ENCODE peak calls at places on chromosomes 4 and X, in five cellular contexts. X is K562, F is WTC11, J is HepG2, O is GM12878. W is an unnamed sample.

GRCh38 chrX:118726887-118727685 is at the start of gene IL13RA1:
- DNase-seq in X (peak), F (peak), J (peak), O (no peak), W (peak)

GRCh38 chr4:7938513-7939376 is 916 bp downstream of the AFAP1 start:
- DNase-seq in X (no peak), F (peak), J (no peak), O (no peak), W (no peak)

GRCh38 chr4:160026720-160027119 is 923.8 kb downstream of the RAPGEF2 start:
- DNase-seq in X (no peak), F (peak), J (no peak), O (no peak), W (no peak)

GRCh38 chrX:7159132-7159861 is 11.3 kb upstream of the PUDP start:
- DNase-seq in X (no peak), F (no peak), J (no peak), O (no peak), W (no peak)

GRCh38 chr4:82969414-82969813 is 41.2 kb downstream of the LIN54 start:
- DNase-seq in X (no peak), F (no peak), J (no peak), O (no peak), W (no peak)

GRCh38 chr4:88320780-88321373 is 36.5 kb upstream of the PPM1K start:
- DNase-seq in X (no peak), F (no peak), J (no peak), O (peak), W (peak)

GRCh38 chr4:118869808-118870342 is 18.8 kb upstream of the SYNPO2 start:
- DNase-seq in X (no peak), F (no peak), J (no peak), O (no peak), W (no peak)

GRCh38 chr4:106063009-106063408 is 167.7 kb downstream of the NPNT start:
- DNase-seq in X (no peak), F (no peak), J (no peak), O (no peak), W (no peak)

GRCh38 chrX:105098201-105098600 is 122.3 kb downstream of the TEX13A start:
- DNase-seq in X (no peak), F (no peak), J (no peak), O (no peak), W (no peak)

GRCh38 chr4:117783716-117784115 is 250.6 kb upstream of the NDST3 start:
- DNase-seq in X (no peak), F (no peak), J (no peak), O (no peak), W (no peak)

GRCh38 chr4:187464561-187464960 is 531.0 kb upstream of the ZFP42 start:
- DNase-seq in X (no peak), F (no peak), J (no peak), O (no peak), W (no peak)

GRCh38 chrX:46260502-46260901 is 284.7 kb downstream of the ZNF674 start:
- DNase-seq in X (no peak), F (no peak), J (no peak), O (no peak), W (no peak)

GRCh38 chrX:2391869-2392606 is 108.7 kb downstream of the DHRSX start:
- DNase-seq in X (no peak), F (peak), J (peak), O (no peak), W (peak)

GRCh38 chr4:4658051-4658450 is 116.2 kb upstream of the STX18 start:
- DNase-seq in X (no peak), F (no peak), J (no peak), O (no peak), W (no peak)

GRCh38 chr4:159358226-159358625 is 255.3 kb downstream of the RAPGEF2 start:
- DNase-seq in X (no peak), F (no peak), J (no peak), O (no peak), W (no peak)

GRCh38 chr4:4606321-4606720 is 64.5 kb upstream of the STX18 start:
- DNase-seq in X (peak), F (no peak), J (no peak), O (no peak), W (no peak)

GRCh38 chr4:90546114-90546513 is 418.9 kb downstream of the CCSER1 start:
- DNase-seq in X (no peak), F (no peak), J (no peak), O (no peak), W (no peak)

GRCh38 chrX:46662188-46662587 is 88.6 kb downstream of the CHST7 start:
- DNase-seq in X (no peak), F (no peak), J (no peak), O (no peak), W (no peak)

GRCh38 chr4:168683595-168683994 is 186.7 kb downstream of the PALLD start:
- DNase-seq in X (no peak), F (no peak), J (no peak), O (no peak), W (no peak)

GRCh38 chr4:85498068-85498733 is 23.3 kb downstream of the ARHGAP24 start:
- DNase-seq in X (no peak), F (no peak), J (no peak), O (peak), W (no peak)

DNA sequence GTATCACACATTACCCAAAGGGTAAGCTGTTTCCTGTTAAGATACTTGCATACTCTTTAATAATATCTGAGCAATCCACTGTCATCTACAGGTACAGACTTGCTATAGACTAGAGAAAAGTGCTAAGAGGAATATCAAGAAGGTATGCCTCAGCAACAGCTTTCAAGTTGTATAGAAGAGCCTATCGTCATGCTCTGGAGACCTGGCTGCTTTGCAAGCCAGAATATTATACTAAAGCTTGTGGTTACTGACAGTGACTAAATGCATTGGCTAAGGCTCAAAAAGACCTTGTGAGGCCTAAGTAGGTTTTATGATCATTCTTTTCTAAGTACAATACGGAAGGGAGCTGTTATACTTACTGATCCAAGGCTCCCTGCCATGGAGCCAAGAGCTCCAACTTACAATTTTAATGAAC is 11.3 kb downstream of the LAMP2 start:
- DNase-seq in X (peak), F (no peak), J (no peak), O (peak), W (no peak)
- TF ChIP-seq ATF2 in X (no peak), F (no peak), J (no peak), O (no peak), W (no peak)

GRCh38 chrX:72308566-72309296 is 3.0 kb upstream of the CITED1 start:
- DNase-seq in X (peak), F (peak), J (peak), O (no peak), W (peak)
- TF ChIP-seq ATF2 in X (no peak), F (no peak), J (no peak), O (no peak), W (no peak)

GRCh38 chrX:100622989-100623388 is 13.6 kb downstream of the TSPAN6 start:
- DNase-seq in X (no peak), F (no peak), J (no peak), O (no peak), W (no peak)

GRCh38 chrX:100625985-100626491 is 10.6 kb downstream of the TSPAN6 start:
- DNase-seq in X (no peak), F (no peak), J (no peak), O (peak), W (no peak)
- TF ChIP-seq ATF2 in X (no peak), F (no peak), J (no peak), O (peak), W (no peak)

DNA sequence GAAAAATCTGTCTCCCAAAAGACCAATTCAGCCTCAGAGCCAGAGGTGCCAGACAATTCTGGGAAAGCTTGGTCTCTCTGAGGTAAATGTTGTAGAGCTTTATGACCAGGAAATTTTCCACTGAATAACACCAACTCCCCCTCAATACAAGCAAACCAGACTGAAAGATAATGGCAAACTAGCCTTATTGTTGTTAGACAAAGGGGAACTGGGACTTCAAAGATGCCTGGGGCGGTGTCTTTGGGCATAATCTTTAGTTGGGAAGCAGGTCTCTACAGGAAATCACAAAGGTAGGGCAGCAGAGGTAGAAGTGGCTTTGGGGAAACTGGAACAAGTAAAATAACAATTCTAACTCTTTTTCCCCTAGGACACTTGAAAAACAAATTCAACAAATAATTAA is 12.0 kb downstream of the COL4A6 start:
- DNase-seq in X (no peak), F (no peak), J (no peak), O (no peak), W (no peak)
- TF ChIP-seq ATF2 in X (no peak), F (no peak), J (no peak), O (no peak), W (no peak)

DNA sequence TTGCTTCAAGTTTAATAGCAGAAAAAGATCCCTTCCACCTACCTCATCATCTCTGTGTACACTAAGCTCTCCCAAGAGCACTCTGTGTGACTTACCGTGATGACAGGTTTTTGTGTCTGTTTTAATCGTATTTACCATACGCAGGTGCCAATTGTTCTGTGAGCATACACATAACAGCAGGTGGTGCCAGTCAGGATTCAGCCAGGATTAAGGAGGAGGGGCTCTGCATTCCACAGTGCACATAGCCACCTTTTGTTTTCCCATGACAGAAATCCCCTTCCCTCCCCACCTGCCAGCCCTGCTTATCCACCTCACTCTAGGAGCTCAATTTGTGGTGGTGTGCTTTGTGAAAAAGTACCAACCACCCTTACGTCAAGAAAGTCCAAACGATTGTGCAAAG is 14.8 kb downstream of the ANK2 start:
- DNase-seq in X (no peak), F (peak), J (peak), O (no peak), W (peak)
- TF ChIP-seq ATF2 in X (no peak), F (no peak), J (no peak), O (no peak), W (peak)

DNA sequence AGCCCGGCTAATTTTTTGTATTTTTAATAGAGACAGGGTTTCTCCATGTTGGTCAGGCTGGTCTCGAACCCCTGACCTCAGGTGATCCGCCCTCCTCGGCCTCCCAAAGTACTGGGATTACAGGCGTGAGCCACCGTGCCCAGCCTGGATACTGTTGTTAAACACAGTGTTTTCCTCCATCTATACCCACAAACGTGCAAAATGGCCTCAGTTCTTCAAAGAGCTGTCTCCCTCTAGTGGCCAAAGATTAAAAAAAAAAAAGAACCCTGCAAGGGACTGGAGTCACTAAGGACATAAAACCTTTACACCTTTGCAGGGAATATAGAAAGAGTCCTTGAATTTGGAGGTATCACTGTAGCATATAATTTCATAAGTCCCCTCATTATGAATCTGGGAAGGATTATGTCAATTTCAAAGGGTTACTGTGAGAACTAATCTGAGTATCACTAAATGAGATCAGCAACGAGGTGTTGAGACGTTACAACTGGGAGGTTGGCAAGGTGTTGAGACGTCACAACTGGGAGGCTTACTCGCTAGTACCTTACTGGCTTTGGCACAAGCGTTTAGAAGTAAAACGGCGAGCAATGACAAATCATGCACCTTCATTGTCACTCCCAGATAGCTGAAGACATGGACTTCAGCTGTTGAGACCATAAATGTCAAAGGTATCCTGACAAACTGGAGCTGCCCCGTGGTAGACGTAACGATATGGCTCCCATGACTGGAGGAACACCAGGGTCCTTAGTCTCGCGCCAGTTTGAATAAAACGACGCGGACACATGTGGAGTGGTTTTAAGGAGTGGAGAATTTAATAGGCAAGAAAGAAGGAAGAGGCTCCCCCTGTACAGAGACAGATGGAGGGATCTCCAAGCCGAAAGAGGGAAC is 33.4 kb upstream of the ENPP6 start:
- DNase-seq in X (peak), F (no peak), J (peak), O (no peak), W (peak)
- TF ChIP-seq ATF2 in X (no peak), F (no peak), J (no peak), O (no peak), W (no peak)

GRCh38 chr4:25081866-25082471 is 51.2 kb upstream of the LGI2 start:
- DNase-seq in X (no peak), F (no peak), J (no peak), O (no peak), W (no peak)
- TF ChIP-seq ATF2 in X (no peak), F (no peak), J (no peak), O (no peak), W (no peak)

DNA sequence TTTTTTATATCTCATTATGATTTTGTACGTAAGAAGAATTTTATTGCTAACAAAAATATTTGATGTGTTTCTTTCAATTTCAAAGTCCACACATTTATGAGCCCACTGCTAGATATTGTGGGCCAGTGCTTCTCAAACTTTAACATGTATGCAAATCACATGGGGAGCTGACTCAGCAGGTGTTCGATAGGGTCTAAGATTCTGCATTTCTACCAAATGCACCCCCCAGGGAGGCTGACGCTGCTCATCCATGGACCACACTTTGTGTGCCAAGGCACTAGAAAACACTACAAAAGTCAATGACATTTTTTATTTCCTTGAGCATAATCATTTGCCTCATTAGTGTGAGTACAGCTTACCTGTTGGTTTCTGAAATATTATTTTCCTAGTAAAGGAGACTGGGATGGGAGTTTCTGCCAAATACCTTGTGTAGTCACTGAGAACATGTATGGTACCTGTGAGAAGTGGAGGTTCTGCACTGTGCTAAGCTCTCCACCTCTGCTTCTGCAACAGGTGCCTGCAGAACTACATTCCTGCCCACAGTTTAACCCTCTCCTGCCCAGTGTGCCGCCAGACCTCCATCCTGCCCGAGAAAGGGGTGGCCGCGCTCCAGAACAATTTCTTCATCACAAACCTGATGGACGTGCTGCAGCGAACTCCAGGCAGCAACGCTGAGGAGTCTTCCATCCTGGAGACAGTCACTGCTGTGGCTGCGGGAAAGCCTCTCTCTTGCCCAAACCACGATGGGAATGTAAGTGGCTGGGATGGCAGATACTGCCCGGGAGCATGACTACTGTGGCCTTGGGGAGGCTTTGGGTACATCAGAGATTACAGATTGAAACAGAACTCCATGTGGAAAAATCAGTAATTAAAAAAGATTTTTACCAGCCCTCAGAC is 68.9 kb upstream of the MND1 start:
- DNase-seq in X (no peak), F (no peak), J (no peak), O (no peak), W (no peak)
- TF ChIP-seq ATF2 in X (no peak), F (no peak), J (no peak), O (no peak), W (no peak)

GRCh38 chr4:94506822-94507221 is 55.1 kb downstream of the PDLIM5 start:
- DNase-seq in X (no peak), F (no peak), J (no peak), O (no peak), W (no peak)

GRCh38 chr4:94507281-94507680 is 55.5 kb downstream of the PDLIM5 start:
- DNase-seq in X (no peak), F (no peak), J (no peak), O (no peak), W (no peak)

GRCh38 chr4:94508841-94509240 is 57.1 kb downstream of the PDLIM5 start:
- DNase-seq in X (no peak), F (no peak), J (no peak), O (no peak), W (no peak)

GRCh38 chr4:94508256-94508655 is 56.5 kb downstream of the PDLIM5 start:
- DNase-seq in X (no peak), F (no peak), J (no peak), O (no peak), W (no peak)

DNA sequence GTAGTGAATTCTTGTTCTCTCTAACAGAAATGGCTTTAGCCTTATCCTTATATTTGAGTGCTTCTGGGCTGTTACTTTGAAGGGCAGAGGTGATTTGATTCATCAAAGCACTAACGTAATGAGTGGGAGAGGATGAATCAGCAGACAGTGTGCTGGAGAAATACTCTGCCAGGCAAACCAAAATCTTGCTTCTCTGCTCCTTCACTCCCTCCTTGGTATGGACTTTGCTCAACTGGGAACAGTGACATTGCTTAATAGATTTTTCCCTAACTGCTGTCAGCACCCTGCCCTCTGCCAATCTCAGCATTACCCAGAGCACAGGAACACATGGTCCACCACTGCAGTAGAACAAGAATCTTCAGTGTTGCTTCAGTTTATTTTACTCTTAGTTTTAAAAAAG is 56.0 kb downstream of the PDLIM5 start:
- DNase-seq in X (peak), F (no peak), J (peak), O (no peak), W (no peak)
- TF ChIP-seq ATF2 in X (no peak), F (no peak), J (no peak), O (no peak), W (no peak)